ENCODE peak calls at places on chromosome 9, in ten cellular contexts. G is T-helper 1 cell; P is stromal cell of bone marrow; F is keratinocyte; I is astrocyte of the spinal cord; E is A673; M is GM12891; T is hippocampal formation; Z is astrocyte; Y is stimulated activated CD4-positive, alpha-beta T cell treated with anti-CD3 and anti-CD28 coated beads, Interleukin-15, amount 100 ng/mL, for 1 hour. H is an unnamed sample.

GRCh38 chr9:22357016-22357415 is 89.6 kb upstream of the DMRTA1 start:
- DNase-seq in P (no peak), M (no peak), E (no peak), Y (no peak), I (no peak), G (no peak), T (no peak), Z (no peak), F (no peak), H (no peak)

GRCh38 chr9:136844766-136845464 is 2.6 kb downstream of the AJM1 start:
- DNase-seq in F (no peak), E (no peak), P (no peak), T (no peak), Z (no peak), I (no peak), Y (no peak), G (no peak), M (no peak), H (no peak)

GRCh38 chr9:4237748-4238511 is 61.9 kb downstream of the GLIS3 start:
- DNase-seq in I (peak; percentile 59), F (no peak), E (no peak), Z (peak; percentile 61), Y (no peak), M (no peak), G (no peak), P (no peak), T (no peak), H (no peak)

GRCh38 chr9:68750179-68750685 is 45.2 kb downstream of the PIP5K1B start:
- DNase-seq in E (no peak), P (no peak), T (no peak), M (no peak), G (no peak), Z (no peak), Y (no peak), I (no peak), F (no peak), H (no peak)

GRCh38 chr9:3118081-3118480 is 274.2 kb upstream of the PUM3 start:
- DNase-seq in G (no peak), I (no peak), P (no peak), F (peak; percentile 9), Z (no peak), M (no peak), E (no peak), Y (no peak), T (no peak), H (no peak)

GRCh38 chr9:14433841-14434511 is 120.0 kb upstream of the NFIB start:
- DNase-seq in Z (peak; percentile 47), T (peak; percentile 39), G (no peak), M (no peak), P (peak; percentile 40), Y (no peak), E (peak; percentile 73), I (peak; percentile 73), F (no peak), H (no peak)

GRCh38 chr9:124101593-124101992 is 90.0 kb downstream of the LHX2 start:
- DNase-seq in M (no peak), Y (no peak), Z (no peak), T (no peak), G (no peak), E (no peak), F (no peak), P (no peak), I (no peak), H (no peak)

GRCh38 chr9:116437411-116438370 is 249.4 kb upstream of the TRIM32 start:
- DNase-seq in Y (no peak), P (no peak), G (no peak), E (no peak), M (no peak), I (no peak), Z (peak; percentile 25), T (no peak), F (no peak), H (no peak)

GRCh38 chr9:38008168-38009034 is 60.6 kb downstream of the SHB start:
- DNase-seq in E (peak; percentile 82), T (no peak), I (peak; percentile 93), P (peak; percentile 70), M (peak; percentile 63), G (no peak), Y (no peak), F (no peak), Z (peak; percentile 94), H (peak; percentile 85)

GRCh38 chr9:89482950-89483349 is 15.0 kb downstream of the SEMA4D start:
- DNase-seq in I (no peak), Z (no peak), G (no peak), F (no peak), T (no peak), Y (no peak), P (no peak), M (no peak), E (no peak), H (no peak)

GRCh38 chr9:114923918-114924317 is 6.5 kb downstream of the TNFSF8 start:
- DNase-seq in Z (no peak), Y (no peak), G (no peak), E (no peak), M (no peak), I (no peak), T (no peak), F (no peak), P (no peak), H (no peak)

GRCh38 chr9:34381323-34381722 is 4.6 kb upstream of the MYORG start:
- DNase-seq in G (no peak), I (no peak), Z (no peak), M (no peak), E (no peak), F (no peak), T (no peak), Y (no peak), P (no peak), H (no peak)

GRCh38 chr9:22049411-22049810 is 40.3 kb upstream of the CDKN2B start:
- DNase-seq in E (no peak), I (peak; percentile 56), P (no peak), F (no peak), G (no peak), Z (peak; percentile 66), Y (no peak), T (no peak), M (no peak), H (no peak)

GRCh38 chr9:4262735-4263141 is 37.1 kb downstream of the GLIS3 start:
- DNase-seq in I (peak; percentile 86), G (no peak), E (peak; percentile 58), Y (no peak), T (no peak), P (no peak), F (peak; percentile 28), M (no peak), Z (peak; percentile 92), H (no peak)

GRCh38 chr9:88826651-88827245 is 164.5 kb upstream of the S1PR3 start:
- DNase-seq in M (no peak), Y (no peak), F (no peak), G (no peak), T (no peak), E (no peak), P (peak; percentile 53), I (peak; percentile 94), Z (peak; percentile 97), H (no peak)

GRCh38 chr9:133141833-133142594 is 21.0 kb upstream of the RALGDS start:
- DNase-seq in P (no peak), Y (peak; percentile 56), I (no peak), E (no peak), G (peak; percentile 69), Z (no peak), F (no peak), M (peak; percentile 68), T (no peak), H (peak; percentile 39)

GRCh38 chr9:33290994-33291397 is 680 bp downstream of the NFX1 start:
- DNase-seq in F (peak; percentile 32), M (no peak), Y (no peak), Z (peak; percentile 93), T (no peak), G (no peak), I (no peak), P (peak; percentile 82), E (peak; percentile 72), H (no peak)

GRCh38 chr9:4836676-4837075 is 43.9 kb downstream of the RCL1 start:
- DNase-seq in Y (no peak), Z (peak; percentile 34), G (no peak), P (no peak), I (peak; percentile 62), T (no peak), F (no peak), M (no peak), E (no peak), H (no peak)

GRCh38 chr9:89422151-89422918 is 75.6 kb downstream of the SEMA4D start:
- DNase-seq in G (no peak), Y (no peak), T (no peak), P (peak; percentile 4), F (no peak), Z (peak; percentile 54), E (no peak), M (no peak), I (peak; percentile 73), H (no peak)

GRCh38 chr9:69696802-69697201 is 24.6 kb upstream of the APBA1 start:
- DNase-seq in T (no peak), F (no peak), I (no peak), G (no peak), Y (no peak), M (no peak), P (no peak), Z (no peak), E (no peak), H (no peak)

GRCh38 chr9:126057869-126058467 is 268.7 kb upstream of the MVB12B start:
- DNase-seq in T (no peak), F (no peak), M (no peak), E (peak; percentile 45), Y (no peak), P (no peak), Z (no peak), I (no peak), G (no peak), H (no peak)

GRCh38 chr9:98255064-98255577 is 328 bp downstream of the TBC1D2 start:
- DNase-seq in G (no peak), P (no peak), E (peak; percentile 41), T (no peak), Y (no peak), Z (peak; percentile 51), M (no peak), F (no peak), I (peak; percentile 55), H (no peak)

GRCh38 chr9:70053864-70054263 is 10.2 kb downstream of the MAMDC2 start:
- DNase-seq in T (no peak), I (no peak), Z (no peak), G (no peak), F (peak; percentile 65), P (no peak), E (peak; percentile 40), Y (no peak), M (no peak), H (no peak)

H was measured in GM10248.